ENCODE peak calls at places on chromosomes 4 and X, in ten cellular contexts. One of them, this sample, is unnamed. For H3K27me3, the result is how much of the 10 kb centered on the place peaks cover.

GRCh38 chr4:175394213-175394612 is 417.9 kb downstream of the GPM6A start:
- DNase-seq in spleen: no peak
- DNase-seq in SK-N-SH: no peak
- DNase-seq in pancreas: no peak
- DNase-seq in adrenal gland: no peak
- DNase-seq in GM23338: no peak
- DNase-seq in cardiac muscle cell: no peak
- DNase-seq in heart left ventricle: no peak
- DNase-seq in right lobe of liver: no peak
- DNase-seq in mesenchymal stem cell: no peak
- DNase-seq in this sample: no peak

GRCh38 chr4:89303177-89303576 is 4.4 kb downstream of the GPRIN3 start:
- DNase-seq in spleen: peak
- DNase-seq in right lobe of liver: no peak
- DNase-seq in SK-N-SH: no peak
- DNase-seq in cardiac muscle cell: no peak
- DNase-seq in GM23338: no peak
- DNase-seq in adrenal gland: no peak
- DNase-seq in pancreas: no peak
- DNase-seq in mesenchymal stem cell: peak
- DNase-seq in heart left ventricle: no peak
- DNase-seq in this sample: no peak

GRCh38 chr4:6732441-6733357 is 16.7 kb downstream of the BLOC1S4 start:
- DNase-seq in SK-N-SH: peak
- DNase-seq in cardiac muscle cell: peak
- DNase-seq in right lobe of liver: peak
- DNase-seq in adrenal gland: peak
- DNase-seq in heart left ventricle: peak
- DNase-seq in pancreas: peak
- DNase-seq in mesenchymal stem cell: peak
- DNase-seq in spleen: no peak
- DNase-seq in GM23338: no peak
- DNase-seq in this sample: peak

GRCh38 chr4:6750302-6751221 is 32.0 kb upstream of the KIAA0232 start:
- DNase-seq in cardiac muscle cell: no peak
- DNase-seq in right lobe of liver: peak
- DNase-seq in SK-N-SH: no peak
- DNase-seq in adrenal gland: no peak
- DNase-seq in mesenchymal stem cell: no peak
- DNase-seq in GM23338: no peak
- DNase-seq in pancreas: no peak
- DNase-seq in heart left ventricle: no peak
- DNase-seq in spleen: no peak
- DNase-seq in this sample: no peak

GRCh38 chrX:153646620-153647373 is at the start of gene DUSP9:
- DNase-seq in adrenal gland: peak
- DNase-seq in heart left ventricle: peak
- DNase-seq in GM23338: peak
- DNase-seq in spleen: peak
- DNase-seq in pancreas: peak
- DNase-seq in cardiac muscle cell: peak
- DNase-seq in SK-N-SH: peak
- DNase-seq in mesenchymal stem cell: peak
- DNase-seq in right lobe of liver: peak
- DNase-seq in this sample: no peak

GRCh38 chr4:102299708-102300107 is 45.6 kb downstream of the SLC39A8 start:
- DNase-seq in adrenal gland: peak
- DNase-seq in SK-N-SH: peak
- DNase-seq in right lobe of liver: no peak
- DNase-seq in spleen: no peak
- DNase-seq in cardiac muscle cell: peak
- DNase-seq in GM23338: peak
- DNase-seq in mesenchymal stem cell: peak
- DNase-seq in heart left ventricle: no peak
- DNase-seq in pancreas: no peak
- DNase-seq in this sample: no peak

GRCh38 chr4:20254517-20255250 is 3.0 kb downstream of the SLIT2 start:
- DNase-seq in GM23338: peak
- DNase-seq in adrenal gland: peak
- DNase-seq in heart left ventricle: peak
- DNase-seq in mesenchymal stem cell: peak
- DNase-seq in SK-N-SH: peak
- DNase-seq in spleen: peak
- DNase-seq in pancreas: peak
- DNase-seq in cardiac muscle cell: peak
- DNase-seq in right lobe of liver: peak
- DNase-seq in this sample: no peak

GRCh38 chr4:180296036-180296599 is 1947.1 kb upstream of the TENM3 start:
- DNase-seq in heart left ventricle: no peak
- DNase-seq in mesenchymal stem cell: no peak
- DNase-seq in pancreas: no peak
- DNase-seq in right lobe of liver: no peak
- DNase-seq in GM23338: no peak
- DNase-seq in spleen: no peak
- DNase-seq in adrenal gland: no peak
- DNase-seq in cardiac muscle cell: no peak
- DNase-seq in SK-N-SH: no peak
- DNase-seq in this sample: no peak

GRCh38 chrX:10685923-10686595 is 65.7 kb upstream of the MID1 start:
- DNase-seq in adrenal gland: no peak
- DNase-seq in cardiac muscle cell: no peak
- DNase-seq in SK-N-SH: no peak
- DNase-seq in right lobe of liver: no peak
- DNase-seq in heart left ventricle: no peak
- DNase-seq in mesenchymal stem cell: no peak
- DNase-seq in pancreas: no peak
- DNase-seq in spleen: no peak
- DNase-seq in GM23338: no peak
- DNase-seq in this sample: no peak

GRCh38 chrX:72299891-72300630 is 5.7 kb downstream of the CITED1 start:
- DNase-seq in GM23338: no peak
- DNase-seq in adrenal gland: no peak
- DNase-seq in heart left ventricle: no peak
- DNase-seq in SK-N-SH: no peak
- DNase-seq in pancreas: no peak
- DNase-seq in cardiac muscle cell: no peak
- DNase-seq in spleen: no peak
- DNase-seq in right lobe of liver: no peak
- DNase-seq in mesenchymal stem cell: no peak
- DNase-seq in this sample: no peak

DNA sequence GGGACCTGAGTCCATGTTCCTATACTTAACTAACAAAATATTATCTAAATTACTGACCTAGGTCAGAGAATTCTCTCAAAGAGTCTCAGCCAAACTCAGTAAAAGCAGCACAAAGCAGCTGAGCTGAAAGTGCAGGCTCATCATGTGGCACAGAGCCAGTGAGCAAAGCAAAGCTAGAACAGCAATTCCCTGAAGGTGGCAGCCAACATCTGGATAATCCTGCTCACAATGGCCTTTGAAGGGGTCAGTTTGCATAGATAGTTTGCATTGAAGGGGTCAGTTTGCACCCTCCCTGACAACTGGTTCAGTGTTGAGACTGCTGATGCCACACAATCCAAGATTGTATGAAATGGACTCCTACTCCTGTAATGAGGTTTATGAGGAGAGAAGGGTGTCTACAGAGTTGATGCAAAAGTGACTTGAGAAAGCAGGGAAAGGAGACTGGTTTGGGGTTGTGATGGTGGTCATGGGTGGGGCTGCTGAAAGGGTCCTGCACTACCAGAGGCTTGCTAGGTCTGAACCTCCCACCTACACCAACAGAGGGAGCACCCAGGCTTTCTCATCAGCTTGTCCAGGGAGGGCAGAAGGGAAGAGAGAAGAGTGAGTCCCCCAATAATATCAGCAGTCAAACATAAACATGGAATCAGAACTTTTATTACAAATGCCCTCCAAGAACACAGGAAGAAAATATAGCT is 39.7 kb downstream of the TRIM61 start:
- DNase-seq in cardiac muscle cell: peak
- DNase-seq in GM23338: peak
- DNase-seq in heart left ventricle: no peak
- DNase-seq in SK-N-SH: no peak
- DNase-seq in spleen: no peak
- DNase-seq in adrenal gland: peak
- DNase-seq in mesenchymal stem cell: peak
- DNase-seq in right lobe of liver: peak
- DNase-seq in pancreas: no peak
- DNase-seq in this sample: no peak
- H3K4me3 ChIP-seq in cardiac muscle cell: no peak
- H3K4me3 ChIP-seq in GM23338: no peak
- H3K4me3 ChIP-seq in heart left ventricle: no peak
- H3K4me3 ChIP-seq in SK-N-SH: no peak
- H3K4me3 ChIP-seq in spleen: no peak
- H3K4me3 ChIP-seq in adrenal gland: no peak
- H3K4me3 ChIP-seq in mesenchymal stem cell: no peak
- H3K4me3 ChIP-seq in right lobe of liver: no peak
- H3K4me3 ChIP-seq in pancreas: no peak
- H3K4me3 ChIP-seq in this sample: no peak

GRCh38 chr4:7974425-7974824 is 34.8 kb upstream of the AFAP1 start:
- DNase-seq in mesenchymal stem cell: no peak
- DNase-seq in GM23338: no peak
- DNase-seq in adrenal gland: no peak
- DNase-seq in pancreas: no peak
- DNase-seq in right lobe of liver: no peak
- DNase-seq in spleen: no peak
- DNase-seq in cardiac muscle cell: no peak
- DNase-seq in heart left ventricle: no peak
- DNase-seq in SK-N-SH: no peak
- DNase-seq in this sample: no peak

GRCh38 chr4:7976025-7976424 is 36.4 kb upstream of the AFAP1 start:
- DNase-seq in pancreas: no peak
- DNase-seq in adrenal gland: no peak
- DNase-seq in heart left ventricle: peak
- DNase-seq in GM23338: no peak
- DNase-seq in right lobe of liver: no peak
- DNase-seq in mesenchymal stem cell: no peak
- DNase-seq in spleen: no peak
- DNase-seq in cardiac muscle cell: no peak
- DNase-seq in SK-N-SH: no peak
- DNase-seq in this sample: no peak

GRCh38 chr4:7971159-7971631 is 31.5 kb upstream of the AFAP1 start:
- DNase-seq in adrenal gland: no peak
- DNase-seq in right lobe of liver: no peak
- DNase-seq in spleen: no peak
- DNase-seq in pancreas: no peak
- DNase-seq in SK-N-SH: peak
- DNase-seq in heart left ventricle: peak
- DNase-seq in mesenchymal stem cell: no peak
- DNase-seq in GM23338: no peak
- DNase-seq in cardiac muscle cell: no peak
- DNase-seq in this sample: no peak

GRCh38 chr4:7971881-7972500 is 32.3 kb upstream of the AFAP1 start:
- DNase-seq in cardiac muscle cell: no peak
- DNase-seq in GM23338: no peak
- DNase-seq in spleen: no peak
- DNase-seq in right lobe of liver: no peak
- DNase-seq in SK-N-SH: no peak
- DNase-seq in heart left ventricle: peak
- DNase-seq in pancreas: no peak
- DNase-seq in adrenal gland: no peak
- DNase-seq in mesenchymal stem cell: no peak
- DNase-seq in this sample: no peak

GRCh38 chr4:7973545-7973981 is 33.9 kb upstream of the AFAP1 start:
- DNase-seq in GM23338: no peak
- DNase-seq in mesenchymal stem cell: peak
- DNase-seq in SK-N-SH: no peak
- DNase-seq in spleen: no peak
- DNase-seq in cardiac muscle cell: peak
- DNase-seq in pancreas: no peak
- DNase-seq in adrenal gland: no peak
- DNase-seq in heart left ventricle: peak
- DNase-seq in right lobe of liver: no peak
- DNase-seq in this sample: no peak
- H3K27me3 ChIP-seq in GM23338: under half
- H3K27me3 ChIP-seq in mesenchymal stem cell: under half
- H3K27me3 ChIP-seq in SK-N-SH: under half
- H3K27me3 ChIP-seq in spleen: under half
- H3K27me3 ChIP-seq in cardiac muscle cell: under half
- H3K27me3 ChIP-seq in pancreas: under half
- H3K27me3 ChIP-seq in adrenal gland: under half
- H3K27me3 ChIP-seq in heart left ventricle: under half
- H3K27me3 ChIP-seq in right lobe of liver: under half
- H3K27me3 ChIP-seq in this sample: under half

DNA sequence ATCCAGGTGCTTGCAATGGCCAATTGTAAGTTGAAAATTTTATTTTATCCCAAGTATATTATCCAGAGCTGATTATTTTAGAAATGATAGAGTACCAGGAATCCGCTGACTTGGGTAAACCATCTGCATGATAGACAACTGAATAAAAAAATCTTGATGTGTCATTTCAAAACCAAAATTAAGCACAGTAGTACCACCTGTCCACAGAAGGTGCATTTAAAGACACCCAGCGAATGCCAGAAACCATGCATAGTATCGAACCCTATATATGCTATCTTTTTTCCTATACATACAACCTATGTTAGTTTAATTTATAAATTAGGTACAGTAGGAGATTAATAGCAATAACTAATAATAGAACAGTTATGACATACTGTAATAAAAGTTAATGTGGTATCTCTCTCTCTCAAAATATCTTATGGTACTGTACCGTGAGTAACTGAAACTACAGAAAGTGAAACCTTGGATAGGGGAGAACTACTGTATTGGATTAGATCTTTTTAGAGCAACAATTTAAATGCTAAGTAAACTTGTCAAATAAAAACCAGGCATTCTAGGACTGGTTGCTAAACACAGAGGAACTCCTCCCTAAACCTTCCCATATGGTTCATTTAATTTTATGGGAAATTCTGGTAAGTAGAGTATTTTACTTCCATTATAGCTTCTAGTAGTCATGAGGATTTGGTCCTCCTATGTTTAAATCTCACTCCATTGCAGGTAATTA is 6.3 kb downstream of the NEIL3 start:
- DNase-seq in spleen: no peak
- DNase-seq in right lobe of liver: no peak
- DNase-seq in heart left ventricle: no peak
- DNase-seq in mesenchymal stem cell: no peak
- DNase-seq in adrenal gland: no peak
- DNase-seq in SK-N-SH: no peak
- DNase-seq in GM23338: no peak
- DNase-seq in pancreas: no peak
- DNase-seq in cardiac muscle cell: no peak
- DNase-seq in this sample: no peak
- H3K27ac ChIP-seq in spleen: no peak
- H3K27ac ChIP-seq in right lobe of liver: no peak
- H3K27ac ChIP-seq in heart left ventricle: no peak
- H3K27ac ChIP-seq in mesenchymal stem cell: no peak
- H3K27ac ChIP-seq in adrenal gland: no peak
- H3K27ac ChIP-seq in SK-N-SH: no peak
- H3K27ac ChIP-seq in GM23338: no peak
- H3K27ac ChIP-seq in pancreas: no peak
- H3K27ac ChIP-seq in cardiac muscle cell: no peak
- H3K27ac ChIP-seq in this sample: no peak

DNA sequence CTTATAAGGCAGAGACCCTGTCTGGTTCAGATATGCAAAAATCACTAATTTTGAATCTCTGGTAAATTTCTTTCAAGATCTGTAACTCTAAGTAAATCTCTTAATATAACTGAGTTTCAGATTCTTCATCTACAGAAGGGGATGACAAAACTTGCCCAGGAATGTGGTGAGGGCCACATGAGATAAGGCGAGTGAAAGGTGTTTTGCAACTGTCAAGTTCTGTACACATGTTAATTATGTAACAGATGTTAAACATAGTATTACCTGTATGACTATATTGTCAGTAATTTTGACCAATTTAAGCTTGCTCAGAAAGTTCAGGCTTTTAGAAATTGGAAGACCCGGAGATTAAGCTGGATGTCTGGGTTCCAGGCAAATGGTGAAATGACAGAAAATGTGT is 549 bp upstream of the GLRB start:
- DNase-seq in right lobe of liver: no peak
- DNase-seq in pancreas: no peak
- DNase-seq in adrenal gland: no peak
- DNase-seq in GM23338: no peak
- DNase-seq in spleen: no peak
- DNase-seq in cardiac muscle cell: no peak
- DNase-seq in heart left ventricle: no peak
- DNase-seq in mesenchymal stem cell: no peak
- DNase-seq in SK-N-SH: no peak
- DNase-seq in this sample: no peak
- H3K4me3 ChIP-seq in right lobe of liver: peak
- H3K4me3 ChIP-seq in pancreas: no peak
- H3K4me3 ChIP-seq in adrenal gland: no peak
- H3K4me3 ChIP-seq in GM23338: peak
- H3K4me3 ChIP-seq in spleen: no peak
- H3K4me3 ChIP-seq in cardiac muscle cell: peak
- H3K4me3 ChIP-seq in heart left ventricle: no peak
- H3K4me3 ChIP-seq in mesenchymal stem cell: peak
- H3K4me3 ChIP-seq in SK-N-SH: peak
- H3K4me3 ChIP-seq in this sample: peak

This sample was measured in AG04450.